ENCODE peak calls at places on chromosomes 6 and 20, in seven cellular contexts. F is stomach; V is uterus; K is esophagus squamous epithelium; O is CD8-positive, alpha-beta T cell; A is PC-9; U is sigmoid colon. I is an unnamed sample.

GRCh38 chr6:163507965-163508364 is 93.4 kb downstream of the QKI start:
- DNase-seq in F (no peak), V (no peak), K (no peak), O (no peak), A (no peak), U (no peak), I (no peak)

GRCh38 chr20:49892260-49893216 is 22.8 kb downstream of the SPATA2 start:
- DNase-seq in F (no peak), V (no peak), K (no peak), O (no peak), A (no peak), U (peak; percentile 61), I (no peak)

GRCh38 chr6:169366177-169366901 is 112.7 kb upstream of the THBS2 start:
- DNase-seq in F (no peak), V (no peak), K (no peak), O (no peak), A (no peak), U (no peak), I (no peak)

GRCh38 chr20:13396036-13396435 is 175.0 kb downstream of the ISM1 start:
- DNase-seq in F (no peak), V (no peak), K (no peak), O (no peak), A (no peak), U (no peak), I (no peak)

GRCh38 chr20:36454664-36455427 is 86.5 kb upstream of the MYL9 start:
- DNase-seq in F (peak; percentile 45), V (no peak), K (no peak), O (no peak), A (no peak), U (no peak), I (no peak)

GRCh38 chr6:9116026-9116425 is 680.7 kb upstream of the SLC35B3 start:
- DNase-seq in F (no peak), V (no peak), K (no peak), O (no peak), A (no peak), U (no peak), I (no peak)

GRCh38 chr20:3777726-3778629 is 3.3 kb downstream of the SPEF1 start:
- DNase-seq in F (peak; percentile 62), V (peak; percentile 75), K (no peak), O (peak; percentile 46), A (no peak), U (peak; percentile 90), I (peak; percentile 67)

GRCh38 chr6:514396-514973 is 122.9 kb downstream of the IRF4 start:
- DNase-seq in F (no peak), V (no peak), K (no peak), O (no peak), A (no peak), U (no peak), I (peak; percentile 20)

GRCh38 chr6:87139236-87139635 is 16.1 kb upstream of the ZNF292 start:
- DNase-seq in F (no peak), V (no peak), K (no peak), O (peak; percentile 41), A (no peak), U (no peak), I (peak; percentile 24)

GRCh38 chr6:129335792-129336191 is 374.2 kb downstream of the ARHGAP18 start:
- DNase-seq in F (no peak), V (no peak), K (no peak), O (no peak), A (no peak), U (no peak), I (no peak)

GRCh38 chr6:111237757-111238260 is 150.5 kb downstream of the SLC16A10 start:
- DNase-seq in F (no peak), V (no peak), K (no peak), O (no peak), A (no peak), U (no peak), I (no peak)

GRCh38 chr20:22474215-22474614 is 110.2 kb downstream of the FOXA2 start:
- DNase-seq in F (no peak), V (no peak), K (no peak), O (no peak), A (no peak), U (no peak), I (no peak)

GRCh38 chr6:3610206-3610605 is 141.3 kb downstream of the PXDC1 start:
- DNase-seq in F (no peak), V (no peak), K (no peak), O (no peak), A (peak; percentile 85), U (no peak), I (no peak)

GRCh38 chr6:125748534-125749111 is 809 bp upstream of the HEY2 start:
- DNase-seq in F (no peak), V (no peak), K (no peak), O (no peak), A (no peak), U (no peak), I (no peak)

GRCh38 chr6:113475392-113475791 is 381.8 kb upstream of the MARCKS start:
- DNase-seq in F (no peak), V (no peak), K (no peak), O (no peak), A (no peak), U (no peak), I (no peak)

GRCh38 chr6:47165918-47166317 is 123.8 kb upstream of the ADGRF1 start:
- DNase-seq in F (no peak), V (no peak), K (no peak), O (no peak), A (no peak), U (no peak), I (no peak)

GRCh38 chr6:50843842-50844241 is 25.2 kb downstream of the TFAP2B start:
- DNase-seq in F (no peak), V (no peak), K (no peak), O (no peak), A (no peak), U (no peak), I (no peak)

GRCh38 chr6:45454008-45454911 is 76.5 kb upstream of the SUPT3H start:
- DNase-seq in F (no peak), V (no peak), K (no peak), O (no peak), A (peak; percentile 78), U (no peak), I (no peak)

GRCh38 chr6:169046021-169046420 is 207.6 kb downstream of the THBS2 start:
- DNase-seq in F (no peak), V (no peak), K (no peak), O (no peak), A (no peak), U (no peak), I (no peak)

GRCh38 chr20:57108742-57109141 is 157.7 kb downstream of the BMP7 start:
- DNase-seq in F (no peak), V (no peak), K (no peak), O (no peak), A (no peak), U (no peak), I (no peak)

GRCh38 chr6:33521790-33522091 is 58.3 kb downstream of the BAK1 start:
- DNase-seq in F (no peak), V (no peak), K (no peak), O (no peak), A (no peak), U (no peak), I (no peak)

GRCh38 chr20:38728911-38729642 is 4.8 kb downstream of the SLC32A1 start:
- DNase-seq in F (no peak), V (no peak), K (no peak), O (no peak), A (no peak), U (no peak), I (no peak)

GRCh38 chr6:52726741-52727535 is 36.3 kb downstream of the GSTA2 start:
- DNase-seq in F (no peak), V (no peak), K (no peak), O (no peak), A (no peak), U (no peak), I (no peak)

GRCh38 chr20:44409132-44409600 is 53.7 kb downstream of the HNF4A start:
- DNase-seq in F (no peak), V (no peak), K (no peak), O (no peak), A (peak; percentile 54), U (no peak), I (no peak)
- H3K4me1 ChIP-seq in F (peaks cover 41% of the 10 kb centered on the region), V (no peaks in the 10 kb centered on the region), K (peaks cover 26% of the 10 kb centered on the region), O (no peaks in the 10 kb centered on the region), A (peaks cover 29% of the 10 kb centered on the region), U (no peaks in the 10 kb centered on the region), I (no peaks in the 10 kb centered on the region)

GRCh38 chr20:34562643-34563042 is 4.1 kb downstream of the MAP1LC3A start:
- DNase-seq in F (no peak), V (no peak), K (no peak), O (no peak), A (no peak), U (no peak), I (peak; percentile 59)
- TF ChIP-seq CTCF in F (no peak), V (no peak), K (no peak), O (no peak), A (peak; percentile 28), U (peak; percentile 12), I (peak; percentile 53)

GRCh38 chr6:96547654-96548053 is 15.3 kb upstream of the FHL5 start:
- DNase-seq in F (no peak), V (no peak), K (no peak), O (no peak), A (no peak), U (no peak), I (no peak)

GRCh38 chr6:96542702-96543101 is 20.2 kb upstream of the FHL5 start:
- DNase-seq in F (no peak), V (no peak), K (no peak), O (no peak), A (no peak), U (no peak), I (peak; percentile 11)

DNA sequence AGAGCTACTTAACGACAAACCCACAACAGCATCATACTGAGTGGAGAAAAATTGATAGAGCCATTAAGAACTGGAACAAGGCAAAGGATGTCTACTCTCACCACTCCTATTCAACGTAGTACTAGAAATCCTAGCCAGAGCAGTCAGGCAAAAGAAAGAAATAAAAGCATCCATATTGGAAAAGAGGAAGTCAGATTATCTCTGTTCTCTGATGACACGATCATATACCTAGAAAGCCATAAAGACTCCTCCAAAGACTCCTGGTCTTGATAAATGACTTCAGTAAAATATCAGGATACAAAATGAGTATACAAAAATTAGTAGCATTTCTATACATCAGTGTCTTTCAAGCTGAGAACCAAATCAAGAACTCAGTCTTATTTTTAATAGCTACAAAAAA is 17.0 kb upstream of the FHL5 start:
- DNase-seq in F (no peak), V (no peak), K (no peak), O (no peak), A (no peak), U (no peak), I (no peak)
- H3K36me3 ChIP-seq in F (peaks cover 90% of the 10 kb centered on the region), V (no peaks in the 10 kb centered on the region), K (peaks cover 10% of the 10 kb centered on the region), O (peaks cover 46% of the 10 kb centered on the region), A (peaks cover 16% of the 10 kb centered on the region), U (peaks cover 17% of the 10 kb centered on the region), I (peaks cover 5% of the 10 kb centered on the region)

GRCh38 chr6:119344306-119344705 is 5.3 kb downstream of the MAN1A1 start:
- DNase-seq in F (no peak), V (no peak), K (no peak), O (no peak), A (no peak), U (no peak), I (peak; percentile 38)

GRCh38 chr6:119345114-119345513 is 4.4 kb downstream of the MAN1A1 start:
- DNase-seq in F (no peak), V (no peak), K (no peak), O (no peak), A (no peak), U (no peak), I (no peak)

GRCh38 chr6:119342430-119342829 is 7.1 kb downstream of the MAN1A1 start:
- DNase-seq in F (no peak), V (no peak), K (no peak), O (no peak), A (no peak), U (no peak), I (no peak)

GRCh38 chr6:119343573-119344146 is 5.9 kb downstream of the MAN1A1 start:
- DNase-seq in F (no peak), V (no peak), K (no peak), O (no peak), A (no peak), U (no peak), I (no peak)

GRCh38 chr6:119343167-119343566 is 6.4 kb downstream of the MAN1A1 start:
- DNase-seq in F (no peak), V (no peak), K (no peak), O (no peak), A (no peak), U (no peak), I (no peak)
- H3K4me1 ChIP-seq in F (peaks cover 100% of the 10 kb centered on the region), V (no peaks in the 10 kb centered on the region), K (peaks cover 86% of the 10 kb centered on the region), O (peaks cover 22% of the 10 kb centered on the region), A (peaks cover 31% of the 10 kb centered on the region), U (peaks cover 75% of the 10 kb centered on the region), I (peaks cover 30% of the 10 kb centered on the region)